ENCODE peak calls at places on chromosome 5, in six cellular contexts. W, F, P, K, Y and L are unnamed samples.

GRCh38 chr5:1799602-1800469 is at the start of gene MRPL36:
- DNase-seq in W (peak), F (peak), P (peak), K (peak), Y (peak), L (peak)

GRCh38 chr5:5335708-5336211 is 86.7 kb upstream of the ICE1 start:
- DNase-seq in W (peak), F (no peak), P (no peak), K (no peak), Y (no peak), L (no peak)

GRCh38 chr5:69219939-69220338 is 14.7 kb upstream of the CDK7 start:
- DNase-seq in W (no peak), F (no peak), P (no peak), K (no peak), Y (no peak), L (no peak)

GRCh38 chr5:128109766-128110165 is 26.2 kb downstream of the SLC12A2 start:
- DNase-seq in W (no peak), F (no peak), P (no peak), K (no peak), Y (no peak), L (no peak)

GRCh38 chr5:31990296-31990695 is 183.8 kb downstream of the GOLPH3 start:
- DNase-seq in W (no peak), F (no peak), P (no peak), K (no peak), Y (no peak), L (peak)

GRCh38 chr5:56522972-56523371 is 289.8 kb upstream of the ANKRD55 start:
- DNase-seq in W (no peak), F (no peak), P (no peak), K (no peak), Y (no peak), L (no peak)

GRCh38 chr5:15852949-15853348 is 326.6 kb downstream of the MARCHF11 start:
- DNase-seq in W (no peak), F (no peak), P (no peak), K (no peak), Y (no peak), L (no peak)

GRCh38 chr5:149664666-149665415 is 65.3 kb upstream of the PPARGC1B start:
- DNase-seq in W (no peak), F (no peak), P (no peak), K (no peak), Y (no peak), L (no peak)

GRCh38 chr5:56344594-56344993 is 111.5 kb upstream of the ANKRD55 start:
- DNase-seq in W (no peak), F (no peak), P (no peak), K (no peak), Y (no peak), L (no peak)

GRCh38 chr5:178630475-178630930 is 3.7 kb upstream of the CLK4 start:
- DNase-seq in W (peak), F (no peak), P (no peak), K (no peak), Y (no peak), L (no peak)